ENCODE peak calls at places on chromosomes 12 and 14, in six cellular contexts. One of them, this sample, is unnamed.

GRCh38 chr12:53994691-53995310 is 5.2 kb upstream of the HOXC9 start:
- DNase-seq in HCT116: no peak
- DNase-seq in cardiac muscle cell: no peak
- DNase-seq in NK-92 treated with Interleukin-12 subunit alpha and Interleukin-12 subunit beta, amount 100 ng/mL, for 24 hours: no peak
- DNase-seq in coronary artery: no peak
- DNase-seq in hepatocyte: no peak
- DNase-seq in this sample: no peak

GRCh38 chr14:98227000-98227726 is 1044.8 kb downstream of the BCL11B start:
- DNase-seq in NK-92 treated with Interleukin-12 subunit alpha and Interleukin-12 subunit beta, amount 100 ng/mL, for 24 hours: no peak
- DNase-seq in coronary artery: no peak
- DNase-seq in HCT116: no peak
- DNase-seq in cardiac muscle cell: no peak
- DNase-seq in hepatocyte: no peak
- DNase-seq in this sample: no peak

GRCh38 chr12:53054112-53054878 is 4.4 kb downstream of the TNS2 start:
- DNase-seq in NK-92 treated with Interleukin-12 subunit alpha and Interleukin-12 subunit beta, amount 100 ng/mL, for 24 hours: peak
- DNase-seq in HCT116: peak
- DNase-seq in cardiac muscle cell: peak
- DNase-seq in coronary artery: peak
- DNase-seq in hepatocyte: peak
- DNase-seq in this sample: peak

GRCh38 chr12:131831021-131831571 is 2.9 kb downstream of the MMP17 start:
- DNase-seq in cardiac muscle cell: no peak
- DNase-seq in HCT116: no peak
- DNase-seq in hepatocyte: peak
- DNase-seq in NK-92 treated with Interleukin-12 subunit alpha and Interleukin-12 subunit beta, amount 100 ng/mL, for 24 hours: no peak
- DNase-seq in coronary artery: no peak
- DNase-seq in this sample: no peak

GRCh38 chr12:11075642-11076041 is 13.5 kb upstream of the TAS2R46 start:
- DNase-seq in cardiac muscle cell: no peak
- DNase-seq in coronary artery: no peak
- DNase-seq in NK-92 treated with Interleukin-12 subunit alpha and Interleukin-12 subunit beta, amount 100 ng/mL, for 24 hours: no peak
- DNase-seq in hepatocyte: no peak
- DNase-seq in HCT116: no peak
- DNase-seq in this sample: no peak

GRCh38 chr14:21866479-21866878 is 192.9 kb upstream of the OR4E1 start:
- DNase-seq in HCT116: no peak
- DNase-seq in cardiac muscle cell: no peak
- DNase-seq in NK-92 treated with Interleukin-12 subunit alpha and Interleukin-12 subunit beta, amount 100 ng/mL, for 24 hours: no peak
- DNase-seq in hepatocyte: no peak
- DNase-seq in coronary artery: no peak
- DNase-seq in this sample: no peak

GRCh38 chr14:82879949-82880535 is 1346.4 kb upstream of the SEL1L start:
- DNase-seq in HCT116: no peak
- DNase-seq in NK-92 treated with Interleukin-12 subunit alpha and Interleukin-12 subunit beta, amount 100 ng/mL, for 24 hours: no peak
- DNase-seq in cardiac muscle cell: no peak
- DNase-seq in coronary artery: no peak
- DNase-seq in hepatocyte: no peak
- DNase-seq in this sample: no peak

GRCh38 chr12:104276192-104277131 is 27.1 kb upstream of the EID3 start:
- DNase-seq in HCT116: no peak
- DNase-seq in cardiac muscle cell: no peak
- DNase-seq in coronary artery: no peak
- DNase-seq in NK-92 treated with Interleukin-12 subunit alpha and Interleukin-12 subunit beta, amount 100 ng/mL, for 24 hours: no peak
- DNase-seq in hepatocyte: no peak
- DNase-seq in this sample: no peak

GRCh38 chr12:2894961-2895360 is 4.3 kb downstream of the TULP3 start:
- DNase-seq in HCT116: no peak
- DNase-seq in hepatocyte: no peak
- DNase-seq in coronary artery: no peak
- DNase-seq in NK-92 treated with Interleukin-12 subunit alpha and Interleukin-12 subunit beta, amount 100 ng/mL, for 24 hours: no peak
- DNase-seq in cardiac muscle cell: no peak
- DNase-seq in this sample: no peak

GRCh38 chr14:105026789-105027563 is 6.1 kb upstream of the CDCA4 start:
- DNase-seq in hepatocyte: no peak
- DNase-seq in NK-92 treated with Interleukin-12 subunit alpha and Interleukin-12 subunit beta, amount 100 ng/mL, for 24 hours: no peak
- DNase-seq in cardiac muscle cell: no peak
- DNase-seq in coronary artery: no peak
- DNase-seq in HCT116: peak
- DNase-seq in this sample: no peak

This sample was measured in glomerular endothelial cell.